ENCODE peak calls at places on chromosomes 16 and 17, in seven cellular contexts. P, O, T, W, V, Z and K are unnamed samples.

GRCh38 chr16:53509906-53510703 is 7.1 kb upstream of the AKTIP start:
- DNase-seq in P (peak; percentile 63), O (peak; percentile 77), V (no peak), T (peak; percentile 38), Z (peak; percentile 70), W (peak; percentile 67), K (peak; percentile 70)

GRCh38 chr16:16857603-16858283 is 478.8 kb downstream of the NPIPA7 start:
- DNase-seq in Z (no peak), P (no peak), W (peak; percentile 14), T (no peak), O (no peak), V (no peak), K (peak; percentile 83)

GRCh38 chr16:81137012-81137335 is 40.8 kb upstream of the GCSH start:
- DNase-seq in V (no peak), O (no peak), Z (no peak), P (no peak), T (no peak), W (no peak), K (peak; percentile 69)

GRCh38 chr16:67145746-67146145 is 5.1 kb downstream of the B3GNT9 start:
- DNase-seq in Z (no peak), P (no peak), T (no peak), V (no peak), O (no peak), W (no peak), K (no peak)

GRCh38 chr16:83837566-83837965 is 29.8 kb downstream of the HSBP1 start:
- DNase-seq in O (no peak), P (no peak), Z (no peak), W (no peak), V (no peak), T (no peak), K (no peak)

GRCh38 chr16:9807302-9807701 is 374.9 kb downstream of the GRIN2A start:
- DNase-seq in Z (no peak), T (no peak), V (no peak), O (no peak), W (no peak), P (no peak), K (no peak)

GRCh38 chr16:28511031-28511430 is 4.4 kb upstream of the IL27 start:
- DNase-seq in T (no peak), P (no peak), W (no peak), O (no peak), V (no peak), Z (no peak), K (no peak)

GRCh38 chr17:47851764-47852112 is 775 bp upstream of the SP6 start:
- DNase-seq in Z (peak; percentile 22), W (no peak), O (no peak), T (no peak), P (peak; percentile 75), V (no peak), K (no peak)

GRCh38 chr17:59372138-59372751 is 40.8 kb downstream of the YPEL2 start:
- DNase-seq in P (no peak), O (no peak), T (no peak), V (peak; percentile 79), W (no peak), Z (peak; percentile 17), K (no peak)

GRCh38 chr16:54540525-54541180 is 254.1 kb upstream of the IRX3 start:
- DNase-seq in W (no peak), O (no peak), Z (no peak), P (no peak), V (no peak), T (no peak), K (peak; percentile 51)

GRCh38 chr16:80527297-80527696 is 13.5 kb upstream of the DYNLRB2 start:
- DNase-seq in V (no peak), Z (peak; percentile 59), O (peak; percentile 11), W (peak; percentile 15), T (peak; percentile 8), P (peak; percentile 66), K (peak; percentile 83)

GRCh38 chr17:28425206-28425605 is 19.2 kb upstream of the SLC46A1 start:
- DNase-seq in Z (no peak), V (no peak), P (no peak), W (no peak), O (no peak), T (no peak), K (no peak)

GRCh38 chr17:40115101-40115436 is 6.7 kb upstream of the MSL1 start:
- DNase-seq in W (no peak), O (no peak), Z (no peak), P (no peak), V (no peak), T (no peak), K (no peak)

GRCh38 chr17:58314706-58315015 is 13.9 kb downstream of the TSPOAP1 start:
- DNase-seq in O (peak; percentile 8), W (no peak), P (peak; percentile 20), Z (no peak), T (no peak), V (no peak), K (no peak)

GRCh38 chr16:31869511-31870201 is 4.0 kb upstream of the ZNF267 start:
- DNase-seq in Z (peak; percentile 21), P (no peak), W (no peak), O (no peak), T (no peak), V (peak; percentile 63), K (no peak)

GRCh38 chr17:30234954-30235353 is 543 bp downstream of the SLC6A4 start:
- DNase-seq in V (peak; percentile 19), T (no peak), O (no peak), Z (no peak), W (no peak), P (no peak), K (no peak)

DNA sequence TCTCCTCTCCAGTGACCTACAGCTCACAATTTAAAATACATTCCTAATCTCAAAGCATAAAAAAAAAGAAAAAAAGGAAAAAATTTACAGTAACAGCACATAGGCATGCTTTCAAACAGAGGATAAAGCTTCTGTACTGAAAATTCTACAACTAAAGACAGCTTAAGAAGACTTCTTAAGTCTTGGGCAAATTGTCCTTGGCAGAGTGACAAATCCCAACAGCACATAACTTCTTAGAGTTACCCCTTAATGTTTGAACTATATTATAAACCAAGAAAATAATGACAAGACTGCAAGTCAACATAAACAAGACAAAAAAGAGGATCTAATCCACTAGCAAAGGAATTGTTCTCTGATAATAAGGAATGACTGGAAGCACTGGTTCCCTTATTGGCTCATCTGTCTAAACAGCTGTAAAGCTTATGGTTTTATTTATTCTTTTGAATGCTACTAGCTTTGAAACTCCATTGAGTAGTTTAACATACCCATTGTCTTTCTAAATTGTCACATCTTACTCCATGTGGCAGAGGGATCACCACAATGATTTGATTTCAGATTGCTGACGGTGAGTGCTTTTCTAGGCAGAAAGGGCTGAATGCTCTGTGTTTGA is 1576.8 kb upstream of the GOT2 start:
- DNase-seq in W (no peak), V (no peak), P (no peak), Z (no peak), T (no peak), O (no peak), K (no peak)
- TF ChIP-seq JUND in W (no peak), V (no peak), P (no peak), Z (no peak), T (no peak), O (no peak), K (no peak)

GRCh38 chr16:18832613-18833012 is 31.3 kb upstream of the ARL6IP1 start:
- DNase-seq in P (no peak), O (no peak), V (no peak), T (no peak), W (no peak), Z (no peak), K (no peak)

GRCh38 chr16:18829221-18829620 is 27.9 kb upstream of the ARL6IP1 start:
- DNase-seq in O (no peak), V (no peak), T (no peak), P (no peak), Z (no peak), W (no peak), K (no peak)

GRCh38 chr16:18833707-18834505 is 32.6 kb upstream of the ARL6IP1 start:
- DNase-seq in T (no peak), W (no peak), P (no peak), O (no peak), Z (no peak), V (no peak), K (peak; percentile 26)

GRCh38 chr16:18834873-18835272 is 33.5 kb upstream of the ARL6IP1 start:
- DNase-seq in O (no peak), P (no peak), V (no peak), W (no peak), T (no peak), Z (no peak), K (no peak)

DNA sequence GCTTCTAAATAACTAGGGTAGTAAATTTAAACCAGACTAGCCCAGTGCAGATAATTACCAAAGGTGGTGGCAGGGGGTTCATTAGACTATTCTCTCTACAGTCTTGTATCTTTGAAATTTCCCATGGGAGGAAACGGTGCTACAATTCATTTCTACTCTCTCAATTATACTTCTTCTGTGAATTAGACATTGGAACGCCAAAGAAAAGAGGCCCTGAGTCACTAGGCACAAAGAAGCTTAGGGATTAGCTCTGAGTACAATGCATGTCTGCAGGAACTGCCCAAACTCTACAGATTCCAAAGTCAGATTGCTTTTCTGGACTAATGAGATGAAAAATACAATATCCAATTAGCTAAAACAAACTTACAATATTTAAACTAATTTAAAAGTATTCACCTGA is 30.7 kb upstream of the ARL6IP1 start:
- DNase-seq in Z (no peak), V (no peak), W (no peak), T (no peak), P (no peak), O (no peak), K (no peak)
- TF ChIP-seq JUND in Z (no peak), V (no peak), W (no peak), T (no peak), P (no peak), O (no peak), K (no peak)

GRCh38 chr17:82064433-82065192 is 991 bp downstream of the DUS1L start:
- DNase-seq in T (no peak), Z (no peak), W (peak; percentile 38), O (no peak), P (no peak), V (no peak), K (no peak)
- TF ChIP-seq JUND in T (no peak), Z (no peak), W (no peak), O (no peak), P (no peak), V (no peak), K (no peak)

GRCh38 chr16:57918994-57919393 is 51.9 kb downstream of the CNGB1 start:
- DNase-seq in P (no peak), V (no peak), W (no peak), T (no peak), Z (no peak), O (no peak), K (no peak)

GRCh38 chr16:57915811-57916479 is 55.0 kb downstream of the CNGB1 start:
- DNase-seq in Z (no peak), W (no peak), T (no peak), O (no peak), P (no peak), V (no peak), K (no peak)

GRCh38 chr16:57918444-57918843 is 52.5 kb downstream of the CNGB1 start:
- DNase-seq in P (no peak), T (no peak), O (no peak), V (no peak), Z (no peak), W (no peak), K (no peak)

GRCh38 chr16:57915267-57915666 is 55.7 kb downstream of the CNGB1 start:
- DNase-seq in V (no peak), P (no peak), Z (no peak), W (no peak), T (no peak), O (no peak), K (no peak)

GRCh38 chr16:57916735-57917450 is 54.0 kb downstream of the CNGB1 start:
- DNase-seq in Z (no peak), P (no peak), T (no peak), V (no peak), W (no peak), O (no peak), K (no peak)
- TF ChIP-seq JUND in Z (no peak), P (no peak), T (no peak), V (no peak), W (no peak), O (no peak), K (no peak)